ENCODE peak calls at places on chromosomes 3 and 15, in four cellular contexts. One of them, this sample, is unnamed.

GRCh38 chr3:138331143-138331894 is 1.7 kb upstream of the NME9 start:
- DNase-seq in activated naive CD8-positive, alpha-beta T cell treated with anti-CD3 and anti-CD28 coated beads, Interleukin-2, amount 50 U/mL, for 24 hours: no peak
- DNase-seq in psoas muscle: peak; percentile 71
- DNase-seq in hypothalamus: no peak
- DNase-seq in this sample: no peak

GRCh38 chr3:112346491-112347122 is 13.7 kb downstream of the CD200 start:
- DNase-seq in activated naive CD8-positive, alpha-beta T cell treated with anti-CD3 and anti-CD28 coated beads, Interleukin-2, amount 50 U/mL, for 24 hours: no peak
- DNase-seq in psoas muscle: no peak
- DNase-seq in hypothalamus: no peak
- DNase-seq in this sample: no peak

GRCh38 chr15:101105059-101105851 is 146.6 kb downstream of the CHSY1 start:
- DNase-seq in activated naive CD8-positive, alpha-beta T cell treated with anti-CD3 and anti-CD28 coated beads, Interleukin-2, amount 50 U/mL, for 24 hours: no peak
- DNase-seq in psoas muscle: peak; percentile 37
- DNase-seq in hypothalamus: no peak
- DNase-seq in this sample: no peak

GRCh38 chr3:114445233-114445632 is 151.4 kb downstream of the TIGIT start:
- DNase-seq in activated naive CD8-positive, alpha-beta T cell treated with anti-CD3 and anti-CD28 coated beads, Interleukin-2, amount 50 U/mL, for 24 hours: no peak
- DNase-seq in psoas muscle: no peak
- DNase-seq in hypothalamus: no peak
- DNase-seq in this sample: no peak

GRCh38 chr3:10351013-10351735 is 30.3 kb upstream of the SEC13 start:
- DNase-seq in activated naive CD8-positive, alpha-beta T cell treated with anti-CD3 and anti-CD28 coated beads, Interleukin-2, amount 50 U/mL, for 24 hours: no peak
- DNase-seq in psoas muscle: peak; percentile 23
- DNase-seq in hypothalamus: no peak
- DNase-seq in this sample: no peak

GRCh38 chr3:113151475-113152031 is 59.8 kb upstream of the BOC start:
- DNase-seq in activated naive CD8-positive, alpha-beta T cell treated with anti-CD3 and anti-CD28 coated beads, Interleukin-2, amount 50 U/mL, for 24 hours: no peak
- DNase-seq in psoas muscle: peak; percentile 63
- DNase-seq in hypothalamus: no peak
- DNase-seq in this sample: no peak

GRCh38 chr3:72270072-72270611 is 485.2 kb upstream of the PROK2 start:
- DNase-seq in activated naive CD8-positive, alpha-beta T cell treated with anti-CD3 and anti-CD28 coated beads, Interleukin-2, amount 50 U/mL, for 24 hours: no peak
- DNase-seq in psoas muscle: peak; percentile 91
- DNase-seq in hypothalamus: no peak
- DNase-seq in this sample: peak; percentile 23

GRCh38 chr3:10702961-10703740 is 112.9 kb upstream of the SLC6A11 start:
- DNase-seq in activated naive CD8-positive, alpha-beta T cell treated with anti-CD3 and anti-CD28 coated beads, Interleukin-2, amount 50 U/mL, for 24 hours: peak; percentile 20
- DNase-seq in psoas muscle: no peak
- DNase-seq in hypothalamus: no peak
- DNase-seq in this sample: peak; percentile 44

GRCh38 chr3:171640520-171641412 is 169.5 kb downstream of the PLD1 start:
- DNase-seq in activated naive CD8-positive, alpha-beta T cell treated with anti-CD3 and anti-CD28 coated beads, Interleukin-2, amount 50 U/mL, for 24 hours: no peak
- DNase-seq in psoas muscle: no peak
- DNase-seq in hypothalamus: no peak
- DNase-seq in this sample: no peak

GRCh38 chr15:68735610-68736009 is 85.1 kb downstream of the ANP32A start:
- DNase-seq in activated naive CD8-positive, alpha-beta T cell treated with anti-CD3 and anti-CD28 coated beads, Interleukin-2, amount 50 U/mL, for 24 hours: no peak
- DNase-seq in psoas muscle: no peak
- DNase-seq in hypothalamus: no peak
- DNase-seq in this sample: no peak

GRCh38 chr3:11601446-11602241 is 42.1 kb downstream of the VGLL4 start:
- DNase-seq in activated naive CD8-positive, alpha-beta T cell treated with anti-CD3 and anti-CD28 coated beads, Interleukin-2, amount 50 U/mL, for 24 hours: peak; percentile 78
- DNase-seq in psoas muscle: peak; percentile 69
- DNase-seq in hypothalamus: no peak
- DNase-seq in this sample: no peak

GRCh38 chr3:60036803-60037202 is 987.0 kb upstream of the CFAP20DC start:
- DNase-seq in activated naive CD8-positive, alpha-beta T cell treated with anti-CD3 and anti-CD28 coated beads, Interleukin-2, amount 50 U/mL, for 24 hours: no peak
- DNase-seq in psoas muscle: no peak
- DNase-seq in hypothalamus: no peak
- DNase-seq in this sample: no peak

GRCh38 chr3:47370887-47371697 is 9.7 kb upstream of the PTPN23 start:
- DNase-seq in activated naive CD8-positive, alpha-beta T cell treated with anti-CD3 and anti-CD28 coated beads, Interleukin-2, amount 50 U/mL, for 24 hours: peak; percentile 51
- DNase-seq in psoas muscle: no peak
- DNase-seq in hypothalamus: no peak
- DNase-seq in this sample: no peak

GRCh38 chr15:36284911-36285310 is 294.5 kb upstream of the CDIN1 start:
- DNase-seq in activated naive CD8-positive, alpha-beta T cell treated with anti-CD3 and anti-CD28 coated beads, Interleukin-2, amount 50 U/mL, for 24 hours: no peak
- DNase-seq in psoas muscle: no peak
- DNase-seq in hypothalamus: no peak
- DNase-seq in this sample: no peak

GRCh38 chr3:188527389-188527788 is 373.4 kb downstream of the LPP start:
- DNase-seq in activated naive CD8-positive, alpha-beta T cell treated with anti-CD3 and anti-CD28 coated beads, Interleukin-2, amount 50 U/mL, for 24 hours: no peak
- DNase-seq in psoas muscle: no peak
- DNase-seq in hypothalamus: no peak
- DNase-seq in this sample: no peak

GRCh38 chr15:71337197-71337845 is 222.1 kb downstream of the THSD4 start:
- DNase-seq in activated naive CD8-positive, alpha-beta T cell treated with anti-CD3 and anti-CD28 coated beads, Interleukin-2, amount 50 U/mL, for 24 hours: no peak
- DNase-seq in psoas muscle: no peak
- DNase-seq in hypothalamus: no peak
- DNase-seq in this sample: peak; percentile 28

GRCh38 chr3:90221900-90222299 is 1114.5 kb downstream of the EPHA3 start:
- DNase-seq in activated naive CD8-positive, alpha-beta T cell treated with anti-CD3 and anti-CD28 coated beads, Interleukin-2, amount 50 U/mL, for 24 hours: no peak
- DNase-seq in psoas muscle: no peak
- DNase-seq in hypothalamus: no peak
- DNase-seq in this sample: no peak

GRCh38 chr3:77370413-77370812 is 330.5 kb downstream of the ROBO2 start:
- DNase-seq in activated naive CD8-positive, alpha-beta T cell treated with anti-CD3 and anti-CD28 coated beads, Interleukin-2, amount 50 U/mL, for 24 hours: no peak
- DNase-seq in psoas muscle: peak; percentile 43
- DNase-seq in hypothalamus: no peak
- DNase-seq in this sample: no peak

GRCh38 chr15:92619380-92620101 is 36.0 kb downstream of the FAM174B start:
- DNase-seq in activated naive CD8-positive, alpha-beta T cell treated with anti-CD3 and anti-CD28 coated beads, Interleukin-2, amount 50 U/mL, for 24 hours: no peak
- DNase-seq in psoas muscle: no peak
- DNase-seq in hypothalamus: no peak
- DNase-seq in this sample: no peak

GRCh38 chr15:96657096-96657495 is 326.6 kb downstream of the NR2F2 start:
- DNase-seq in activated naive CD8-positive, alpha-beta T cell treated with anti-CD3 and anti-CD28 coated beads, Interleukin-2, amount 50 U/mL, for 24 hours: no peak
- DNase-seq in psoas muscle: no peak
- DNase-seq in hypothalamus: no peak
- DNase-seq in this sample: no peak

GRCh38 chr3:57856675-57857074 is 100.6 kb downstream of the SLMAP start:
- DNase-seq in activated naive CD8-positive, alpha-beta T cell treated with anti-CD3 and anti-CD28 coated beads, Interleukin-2, amount 50 U/mL, for 24 hours: no peak
- DNase-seq in psoas muscle: no peak
- DNase-seq in hypothalamus: no peak
- DNase-seq in this sample: no peak

GRCh38 chr3:161104561-161105551 is at the start of gene B3GALNT1:
- DNase-seq in activated naive CD8-positive, alpha-beta T cell treated with anti-CD3 and anti-CD28 coated beads, Interleukin-2, amount 50 U/mL, for 24 hours: peak; percentile 41
- DNase-seq in psoas muscle: peak; percentile 65
- DNase-seq in hypothalamus: peak; percentile 32
- DNase-seq in this sample: no peak

GRCh38 chr3:21435871-21436270 is 315.1 kb downstream of the ZNF385D start:
- DNase-seq in activated naive CD8-positive, alpha-beta T cell treated with anti-CD3 and anti-CD28 coated beads, Interleukin-2, amount 50 U/mL, for 24 hours: no peak
- DNase-seq in psoas muscle: no peak
- DNase-seq in hypothalamus: no peak
- DNase-seq in this sample: no peak

GRCh38 chr3:61154788-61155187 is 96.5 kb downstream of the FHIT start:
- DNase-seq in activated naive CD8-positive, alpha-beta T cell treated with anti-CD3 and anti-CD28 coated beads, Interleukin-2, amount 50 U/mL, for 24 hours: no peak
- DNase-seq in psoas muscle: no peak
- DNase-seq in hypothalamus: no peak
- DNase-seq in this sample: no peak

GRCh38 chr15:41795996-41796395 is 21.7 kb downstream of the MAPKBP1 start:
- DNase-seq in activated naive CD8-positive, alpha-beta T cell treated with anti-CD3 and anti-CD28 coated beads, Interleukin-2, amount 50 U/mL, for 24 hours: no peak
- DNase-seq in psoas muscle: no peak
- DNase-seq in hypothalamus: no peak
- DNase-seq in this sample: no peak

GRCh38 chr3:156497326-156497725 is 57.6 kb downstream of the SSR3 start:
- DNase-seq in activated naive CD8-positive, alpha-beta T cell treated with anti-CD3 and anti-CD28 coated beads, Interleukin-2, amount 50 U/mL, for 24 hours: no peak
- DNase-seq in psoas muscle: no peak
- DNase-seq in hypothalamus: no peak
- DNase-seq in this sample: no peak

GRCh38 chr15:87401986-87402385 is 854.6 kb downstream of the NTRK3 start:
- DNase-seq in activated naive CD8-positive, alpha-beta T cell treated with anti-CD3 and anti-CD28 coated beads, Interleukin-2, amount 50 U/mL, for 24 hours: no peak
- DNase-seq in psoas muscle: no peak
- DNase-seq in hypothalamus: no peak
- DNase-seq in this sample: no peak

GRCh38 chr3:39068556-39068955 is 16.7 kb downstream of the WDR48 start:
- DNase-seq in activated naive CD8-positive, alpha-beta T cell treated with anti-CD3 and anti-CD28 coated beads, Interleukin-2, amount 50 U/mL, for 24 hours: no peak
- DNase-seq in psoas muscle: no peak
- DNase-seq in hypothalamus: no peak
- DNase-seq in this sample: no peak

GRCh38 chr3:105353485-105354161 is 13.1 kb upstream of the ALCAM start:
- DNase-seq in activated naive CD8-positive, alpha-beta T cell treated with anti-CD3 and anti-CD28 coated beads, Interleukin-2, amount 50 U/mL, for 24 hours: no peak
- DNase-seq in psoas muscle: peak; percentile 56
- DNase-seq in hypothalamus: peak; percentile 50
- DNase-seq in this sample: no peak

GRCh38 chr3:132726341-132726823 is 4.2 kb upstream of the NPHP3 start:
- DNase-seq in activated naive CD8-positive, alpha-beta T cell treated with anti-CD3 and anti-CD28 coated beads, Interleukin-2, amount 50 U/mL, for 24 hours: no peak
- DNase-seq in psoas muscle: no peak
- DNase-seq in hypothalamus: no peak
- DNase-seq in this sample: no peak